ENCODE peak calls at places on chromosomes 3 and 15, in seven cellular contexts. B, Z, E, J, Q, P and U are unnamed samples.

GRCh38 chr15:29093065-29093435 is 176.6 kb downstream of the NSMCE3 start:
- DNase-seq in J (no peak), P (no peak), Z (no peak), Q (no peak), E (no peak), B (no peak), U (no peak)

GRCh38 chr15:35111861-35112260 is 26.8 kb upstream of the NANOGP8 start:
- DNase-seq in E (no peak), B (no peak), Z (no peak), J (no peak), Q (no peak), P (no peak), U (no peak)

GRCh38 chr3:189316296-189317019 is 144.7 kb downstream of the TPRG1 start:
- DNase-seq in E (no peak), B (peak; percentile 85), P (no peak), J (peak; percentile 93), Q (peak; percentile 38), Z (no peak), U (peak; percentile 29)

GRCh38 chr3:70855139-70855538 is 542.7 kb upstream of the MDFIC2 start:
- DNase-seq in Q (no peak), J (no peak), E (no peak), Z (peak; percentile 42), P (no peak), B (peak; percentile 25), U (peak; percentile 31)

GRCh38 chr3:103923907-103924306 is 1442.8 kb upstream of the ALCAM start:
- DNase-seq in Q (no peak), J (no peak), B (no peak), P (no peak), E (no peak), Z (no peak), U (no peak)

GRCh38 chr3:68809596-68809995 is 122.8 kb downstream of the TAFA4 start:
- DNase-seq in E (no peak), P (no peak), B (no peak), J (no peak), Q (no peak), Z (no peak), U (no peak)

GRCh38 chr3:189808246-189809007 is 177.2 kb downstream of the TP63 start:
- DNase-seq in Q (no peak), E (no peak), B (no peak), P (no peak), Z (no peak), J (no peak), U (no peak)

GRCh38 chr3:31285808-31286486 is 246.8 kb upstream of the STT3B start:
- DNase-seq in J (no peak), Q (no peak), E (no peak), Z (no peak), B (no peak), P (no peak), U (no peak)

GRCh38 chr3:123936400-123936799 is 24.6 kb downstream of the CCDC14 start:
- DNase-seq in E (no peak), Z (no peak), B (peak; percentile 66), P (no peak), J (no peak), Q (no peak), U (no peak)

DNA sequence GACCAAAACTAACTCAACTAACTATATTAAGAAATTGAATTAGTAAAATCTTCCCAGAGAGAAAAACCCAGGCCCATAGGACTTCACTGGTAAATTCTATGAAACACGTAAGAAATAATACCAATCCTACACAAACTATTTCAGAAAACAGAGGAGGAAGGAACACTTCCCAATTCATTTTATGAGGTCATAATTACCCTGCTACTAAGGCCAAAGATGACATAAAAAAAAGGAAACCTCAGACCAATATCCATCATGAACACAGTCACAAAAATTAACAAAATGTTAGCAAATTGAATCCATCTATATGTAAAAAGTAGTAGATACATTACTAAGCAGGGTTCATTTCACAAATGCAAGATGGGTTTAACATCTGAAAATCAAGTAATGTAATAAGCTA is 3.5 kb downstream of the EDC3 start:
- DNase-seq in Z (no peak), B (no peak), E (no peak), P (no peak), J (no peak), Q (no peak), U (no peak)
- H2BK120ac ChIP-seq in Z (no peak overlapping the region), B (no peak overlapping the region), E (no peak overlapping the region), P (no peak overlapping the region), J (no peak overlapping the region), Q (no peak overlapping the region), U (no peak overlapping the region)

DNA sequence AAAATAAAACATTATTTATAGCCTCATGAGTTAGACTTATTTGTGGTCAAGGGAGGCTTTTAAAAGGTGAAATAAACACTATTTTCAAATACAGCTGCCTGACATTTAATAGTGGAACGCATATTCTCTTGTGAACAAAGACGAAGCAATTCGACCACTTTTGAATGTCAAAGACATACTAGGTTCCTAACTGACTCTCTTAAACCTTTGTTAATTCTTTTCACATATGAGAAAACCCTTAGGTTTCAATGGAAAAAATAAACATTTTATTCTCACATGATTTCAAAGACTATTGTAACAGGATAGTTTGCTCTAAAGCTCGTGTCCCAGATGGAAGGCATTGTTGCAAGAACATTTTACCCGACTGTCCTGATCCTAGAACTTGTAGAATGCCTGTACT is 74.8 kb upstream of the BOC start:
- DNase-seq in J (no peak), P (no peak), B (no peak), Q (no peak), Z (no peak), E (no peak), U (no peak)
- H2AK5ac ChIP-seq in J (no peak overlapping the region), P (no peak overlapping the region), B (no peak overlapping the region), Q (no peak overlapping the region), Z (no peak overlapping the region), E (no peak overlapping the region), U (no peak overlapping the region)

GRCh38 chr3:23312866-23313265 is 109.7 kb downstream of the UBE2E2 start:
- DNase-seq in B (no peak), Z (peak; percentile 51), J (no peak), Q (no peak), P (no peak), E (no peak), U (peak; percentile 5)
- H3K9ac ChIP-seq in B (no peak overlapping the region), Z (no peak overlapping the region), J (no peak overlapping the region), Q (no peak overlapping the region), P (no peak overlapping the region), E (no peak overlapping the region), U (no peak overlapping the region)

GRCh38 chr3:131840151-131840797 is 194.5 kb downstream of the CPNE4 start:
- DNase-seq in Q (no peak), Z (no peak), J (no peak), P (no peak), E (no peak), B (no peak), U (no peak)

GRCh38 chr3:131831608-131832007 is 203.2 kb downstream of the CPNE4 start:
- DNase-seq in E (no peak), P (no peak), Q (no peak), Z (no peak), J (no peak), B (no peak), U (no peak)

GRCh38 chr3:131835906-131836305 is 198.9 kb downstream of the CPNE4 start:
- DNase-seq in B (no peak), E (no peak), P (no peak), J (no peak), Z (no peak), Q (no peak), U (no peak)
- H2BK120ac ChIP-seq in B (no peak overlapping the region), E (no peak overlapping the region), P (no peak overlapping the region), J (no peak overlapping the region), Z (no peak overlapping the region), Q (no peak overlapping the region), U (no peak overlapping the region)

DNA sequence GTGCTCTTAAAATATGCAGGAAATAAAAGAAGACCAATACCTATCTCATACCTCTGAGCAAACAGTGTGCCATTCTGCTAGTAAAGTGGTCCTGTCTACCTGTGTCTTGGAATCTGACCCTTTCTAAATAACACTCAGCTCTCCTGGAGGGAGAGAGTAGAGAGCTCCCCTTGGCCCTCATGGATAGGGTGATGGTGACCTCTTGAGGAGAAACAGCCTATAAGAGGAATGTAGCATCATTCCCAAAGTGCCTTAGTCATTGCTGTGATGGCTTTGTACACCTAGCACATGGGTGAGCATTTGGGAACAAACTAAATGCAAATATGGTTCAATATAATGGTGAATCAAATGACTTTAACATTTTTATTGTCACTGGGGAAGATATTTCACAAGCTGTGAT is 10.0 kb downstream of the SNTN start:
- DNase-seq in E (no peak), J (no peak), Q (peak; percentile 34), B (peak; percentile 77), Z (no peak), P (no peak), U (no peak)
- H2AK5ac ChIP-seq in E (no peak overlapping the region), J (no peak overlapping the region), Q (no peak overlapping the region), B (no peak overlapping the region), Z (no peak overlapping the region), P (no peak overlapping the region), U (no peak overlapping the region)

DNA sequence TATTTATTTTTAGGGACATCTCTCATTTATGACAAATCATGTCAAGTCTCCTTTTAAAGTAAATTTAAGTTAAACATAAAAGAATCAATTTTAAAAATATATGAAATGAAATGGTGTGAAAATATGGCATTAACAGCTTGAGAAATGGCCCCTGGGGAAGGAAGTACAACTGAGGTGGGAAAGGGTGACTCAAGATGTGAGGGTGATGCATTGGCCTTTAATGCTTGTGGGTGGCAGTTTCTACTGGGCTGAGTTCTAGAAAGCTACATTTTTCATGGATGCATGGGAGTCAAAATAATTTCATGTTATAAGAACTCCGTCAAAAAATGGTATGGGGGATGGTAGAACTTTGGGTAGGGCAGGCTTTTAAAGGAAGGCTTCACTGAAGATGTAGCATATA is 708.8 kb upstream of the CFAP20DC start:
- DNase-seq in Z (no peak), Q (no peak), J (no peak), E (no peak), B (no peak), P (no peak), U (no peak)
- H3K9ac ChIP-seq in Z (no peak overlapping the region), Q (no peak overlapping the region), J (no peak overlapping the region), E (no peak overlapping the region), B (no peak overlapping the region), P (no peak overlapping the region), U (no peak overlapping the region)